ENCODE peak calls at places on chromosomes 5 and 9, in seven cellular contexts. V is GM23248, C is MM.1S, I is hepatocyte, N is GM23338, M is PC-3, W is HCT116. P is an unnamed sample.

GRCh38 chr5:136058031-136058971 is 29.5 kb downstream of the TGFBI start:
- DNase-seq in V (peak; percentile 96), C (no peak), I (peak; percentile 93), N (peak; percentile 72), M (peak; percentile 83), W (peak; percentile 35), P (peak; percentile 36)

GRCh38 chr9:121924700-121925099 is 168.4 kb downstream of the TTLL11 start:
- DNase-seq in V (no peak), C (no peak), I (no peak), N (no peak), M (no peak), W (no peak), P (no peak)

GRCh38 chr9:96777539-96777864 is 385 bp downstream of the ZNF510 start:
- DNase-seq in V (no peak), C (no peak), I (no peak), N (peak; percentile 77), M (no peak), W (no peak), P (no peak)

GRCh38 chr9:93267681-93268505 is 84.0 kb downstream of the WNK2 start:
- DNase-seq in V (no peak), C (no peak), I (peak; percentile 2), N (no peak), M (no peak), W (no peak), P (no peak)

GRCh38 chr5:6747103-6747502 is 33.9 kb downstream of the TENT4A start:
- DNase-seq in V (no peak), C (no peak), I (no peak), N (no peak), M (no peak), W (no peak), P (no peak)

GRCh38 chr5:168747987-168748777 is 169.0 kb upstream of the PANK3 start:
- DNase-seq in V (peak; percentile 43), C (peak; percentile 54), I (peak; percentile 65), N (peak; percentile 89), M (peak; percentile 31), W (peak; percentile 48), P (peak; percentile 83)

GRCh38 chr5:106956901-106957300 is 713.8 kb downstream of the EFNA5 start:
- DNase-seq in V (no peak), C (no peak), I (no peak), N (no peak), M (no peak), W (no peak), P (no peak)

GRCh38 chr5:76422175-76422574 is 19.1 kb downstream of the IQGAP2 start:
- DNase-seq in V (no peak), C (no peak), I (no peak), N (no peak), M (no peak), W (no peak), P (no peak)

GRCh38 chr5:143600396-143601075 is 197.1 kb upstream of the NR3C1 start:
- DNase-seq in V (peak; percentile 65), C (no peak), I (peak; percentile 40), N (no peak), M (no peak), W (no peak), P (no peak)

GRCh38 chr5:78467744-78468357 is 107.4 kb downstream of the SCAMP1 start:
- DNase-seq in V (peak; percentile 80), C (peak; percentile 38), I (peak; percentile 56), N (peak; percentile 73), M (peak; percentile 54), W (no peak), P (peak; percentile 49)
- TF ChIP-seq EZH2phosphoT487 in V (no peak), C (no peak), I (no peak), N (no peak), M (no peak), W (no peak), P (no peak)

DNA sequence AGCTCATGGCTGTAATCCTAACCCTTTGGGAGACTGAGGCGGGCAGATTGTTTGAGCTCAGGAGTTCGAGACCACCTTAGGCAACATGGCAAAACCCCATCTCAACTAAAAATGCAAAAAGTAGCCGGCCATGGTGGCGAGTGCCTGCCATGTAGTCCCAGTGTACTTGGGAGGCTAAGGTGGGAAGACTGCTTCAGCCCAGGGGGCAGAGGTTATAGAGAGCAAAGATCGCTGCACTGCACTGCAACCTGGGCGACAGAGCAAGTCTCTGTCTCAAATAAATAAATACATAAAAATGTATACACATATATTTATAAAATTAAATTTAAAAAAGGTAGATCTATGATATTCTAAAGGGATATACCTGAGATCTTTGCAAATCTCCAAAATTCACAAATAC is 19.4 kb downstream of the ZBTB5 start:
- DNase-seq in V (no peak), C (no peak), I (no peak), N (no peak), M (no peak), W (no peak), P (no peak)
- H3K4me3 ChIP-seq in V (no peak overlapping the region), C (no peak overlapping the region), I (no peak overlapping the region), N (no peak overlapping the region), M (no peak overlapping the region), W (no peak overlapping the region), P (no peak overlapping the region)

GRCh38 chr5:55234171-55234700 is 828 bp upstream of the CCNO start:
- DNase-seq in V (peak; percentile 62), C (peak; percentile 42), I (peak; percentile 25), N (peak; percentile 56), M (peak; percentile 48), W (peak; percentile 12), P (peak; percentile 62)
- TF ChIP-seq EZH2 in V (no peak), C (no peak), I (no peak), N (peak; percentile 95), M (no peak), W (no peak), P (no peak)

GRCh38 chr5:174065528-174066189 is 20.2 kb downstream of the NSG2 start:
- DNase-seq in V (no peak), C (no peak), I (peak; percentile 61), N (no peak), M (no peak), W (no peak), P (peak; percentile 13)
- TF ChIP-seq EZH2phosphoT487 in V (no peak), C (no peak), I (peak; percentile 87), N (no peak), M (no peak), W (no peak), P (no peak)

GRCh38 chr5:146339715-146340259 is 1.1 kb downstream of the POU4F3 start:
- DNase-seq in V (no peak), C (no peak), I (no peak), N (peak; percentile 52), M (no peak), W (no peak), P (no peak)

GRCh38 chr5:146336197-146336596 is 2.4 kb upstream of the POU4F3 start:
- DNase-seq in V (no peak), C (no peak), I (no peak), N (no peak), M (no peak), W (no peak), P (no peak)

GRCh38 chr5:146337264-146337904 is 1.3 kb upstream of the POU4F3 start:
- DNase-seq in V (no peak), C (no peak), I (no peak), N (peak; percentile 68), M (no peak), W (no peak), P (peak; percentile 51)

GRCh38 chr5:146338774-146339714 is at the start of gene POU4F3:
- DNase-seq in V (no peak), C (no peak), I (no peak), N (peak; percentile 86), M (no peak), W (no peak), P (peak; percentile 75)

GRCh38 chr5:146337928-146338327 is 711 bp upstream of the POU4F3 start:
- DNase-seq in V (no peak), C (no peak), I (no peak), N (no peak), M (no peak), W (no peak), P (no peak)
- H3K4me3 ChIP-seq in V (no peak overlapping the region), C (no peak overlapping the region), I (no peak overlapping the region), N (peak overlapping the region; percentile 73), M (no peak overlapping the region), W (no peak overlapping the region), P (peak overlapping the region; percentile 42)

GRCh38 chr9:126650404-126650804 is 36.7 kb downstream of the LMX1B start:
- DNase-seq in V (no peak), C (no peak), I (no peak), N (no peak), M (no peak), W (no peak), P (no peak)

GRCh38 chr9:126647585-126648110 is 33.9 kb downstream of the LMX1B start:
- DNase-seq in V (no peak), C (no peak), I (no peak), N (no peak), M (no peak), W (no peak), P (no peak)

GRCh38 chr9:126649477-126649876 is 35.7 kb downstream of the LMX1B start:
- DNase-seq in V (no peak), C (no peak), I (no peak), N (no peak), M (no peak), W (no peak), P (no peak)

GRCh38 chr9:126650830-126651341 is 37.2 kb downstream of the LMX1B start:
- DNase-seq in V (no peak), C (no peak), I (peak; percentile 36), N (no peak), M (no peak), W (no peak), P (no peak)

DNA sequence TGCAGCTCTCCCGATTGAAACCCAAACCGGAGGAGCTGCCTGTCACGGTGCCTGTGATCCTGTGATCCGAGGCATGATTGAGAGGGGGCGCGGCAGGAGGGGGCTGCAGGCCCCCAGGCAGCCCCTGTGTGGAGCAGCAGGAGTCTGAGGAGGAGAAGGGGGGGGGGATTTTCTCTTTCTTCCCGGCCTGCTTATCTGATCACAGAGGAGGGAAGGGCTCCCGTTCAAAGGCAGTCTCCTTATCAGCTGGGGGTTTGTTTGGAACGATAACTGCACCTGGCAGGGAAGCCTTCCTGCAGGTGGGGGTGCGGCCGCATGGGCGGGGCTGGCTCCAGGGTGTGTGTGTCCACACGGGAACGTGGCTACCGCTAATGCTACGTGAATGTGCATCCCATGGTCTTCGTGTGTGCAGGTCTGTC is 38.4 kb downstream of the LMX1B start:
- DNase-seq in V (no peak), C (no peak), I (peak; percentile 65), N (no peak), M (no peak), W (no peak), P (peak; percentile 64)
- TF ChIP-seq EZH2 in V (no peak), C (no peak), I (no peak), N (no peak), M (no peak), W (no peak), P (peak; percentile 22)

GRCh38 chr5:92492908-92493307 is 1088.1 kb downstream of the NR2F1-AS1 start:
- DNase-seq in V (no peak), C (no peak), I (no peak), N (no peak), M (no peak), W (no peak), P (no peak)
- TF ChIP-seq EZH2phosphoT487 in V (no peak), C (no peak), I (no peak), N (no peak), M (no peak), W (no peak), P (no peak)

GRCh38 chr9:89464991-89465390 is 32.9 kb downstream of the SEMA4D start:
- DNase-seq in V (no peak), C (no peak), I (no peak), N (no peak), M (no peak), W (no peak), P (no peak)
- H3K4me3 ChIP-seq in V (no peak overlapping the region), C (no peak overlapping the region), I (no peak overlapping the region), N (no peak overlapping the region), M (no peak overlapping the region), W (no peak overlapping the region), P (no peak overlapping the region)

P was measured in neural progenitor cell.